ENCODE peak calls at places on chromosome 3, in four cellular contexts. I is NCI-H524, T is left cardiac atrium, L is progenitor cell of endocrine pancreas. F is an unnamed sample.

GRCh38 chr3:5388091-5388490 is 200.6 kb downstream of the EDEM1 start:
- DNase-seq in I (no peak), T (no peak), L (no peak), F (no peak)

GRCh38 chr3:196093271-196094111 is 11.6 kb upstream of the TFRC start:
- DNase-seq in I (peak), T (no peak), L (no peak), F (no peak)

GRCh38 chr3:72810659-72811434 is 37.4 kb downstream of the SHQ1 start:
- DNase-seq in I (no peak), T (no peak), L (no peak), F (no peak)

GRCh38 chr3:184167786-184168185 is 6.9 kb upstream of the AP2M1 start:
- DNase-seq in I (no peak), T (no peak), L (no peak), F (no peak)

GRCh38 chr3:4981688-4982494 is 2.7 kb downstream of the BHLHE40 start:
- DNase-seq in I (peak), T (no peak), L (no peak), F (no peak)

GRCh38 chr3:154229217-154229590 is 95.1 kb downstream of the DHX36 start:
- DNase-seq in I (no peak), T (no peak), L (no peak), F (no peak)

GRCh38 chr3:172047567-172048115 is 8.3 kb downstream of the FNDC3B start:
- DNase-seq in I (no peak), T (no peak), L (no peak), F (no peak)

GRCh38 chr3:183031826-183032225 is 51.5 kb upstream of the DCUN1D1 start:
- DNase-seq in I (no peak), T (no peak), L (no peak), F (no peak)

GRCh38 chr3:71488391-71488809 is 95.1 kb downstream of the FOXP1 start:
- DNase-seq in I (peak), T (no peak), L (no peak), F (no peak)

GRCh38 chr3:110925804-110926203 is 145.8 kb upstream of the NECTIN3 start:
- DNase-seq in I (no peak), T (no peak), L (no peak), F (no peak)

GRCh38 chr3:13011369-13012227 is 61.6 kb downstream of the IQSEC1 start:
- DNase-seq in I (peak), T (no peak), L (no peak), F (peak)

GRCh38 chr3:177932346-177932745 is 603.9 kb upstream of the KCNMB2 start:
- DNase-seq in I (no peak), T (no peak), L (no peak), F (no peak)

GRCh38 chr3:482479-482878 is 285.9 kb downstream of the CHL1 start:
- DNase-seq in I (no peak), T (peak), L (no peak), F (peak)

GRCh38 chr3:38579551-38580449 is 69.7 kb downstream of the SCN5A start:
- DNase-seq in I (no peak), T (peak), L (peak), F (no peak)

GRCh38 chr3:72295276-72295973 is 510.5 kb upstream of the PROK2 start:
- DNase-seq in I (no peak), T (no peak), L (no peak), F (no peak)

GRCh38 chr3:191372122-191372521 is 41.8 kb upstream of the UTS2B start:
- DNase-seq in I (no peak), T (no peak), L (no peak), F (no peak)

GRCh38 chr3:111739241-111739952 is 119.7 kb upstream of the PHLDB2 start:
- DNase-seq in I (no peak), T (no peak), L (no peak), F (no peak)

GRCh38 chr3:69115731-69116130 is 6.7 kb downstream of the LMOD3 start:
- DNase-seq in I (no peak), T (no peak), L (no peak), F (no peak)

GRCh38 chr3:188874576-188874975 is 297.2 kb upstream of the TPRG1 start:
- DNase-seq in I (no peak), T (no peak), L (no peak), F (no peak)

GRCh38 chr3:123818324-123818920 is 65.7 kb downstream of the MYLK start:
- DNase-seq in I (no peak), T (no peak), L (no peak), F (no peak)

GRCh38 chr3:149971403-149972075 is 844 bp upstream of the PFN2 start:
- DNase-seq in I (peak), T (peak), L (no peak), F (peak)

GRCh38 chr3:133840055-133840737 is 34.6 kb downstream of the SRPRB start:
- DNase-seq in I (no peak), T (no peak), L (no peak), F (no peak)

GRCh38 chr3:142065344-142065743 is 84.0 kb downstream of the TFDP2 start:
- DNase-seq in I (no peak), T (no peak), L (no peak), F (no peak)

GRCh38 chr3:53215816-53216215 is 40.0 kb downstream of the TKT start:
- DNase-seq in I (no peak), T (no peak), L (no peak), F (no peak)

GRCh38 chr3:145013931-145014330 is 1042.3 kb downstream of the DIPK2A start:
- DNase-seq in I (no peak), T (no peak), L (no peak), F (no peak)

GRCh38 chr3:188295876-188296275 is 141.9 kb downstream of the LPP start:
- DNase-seq in I (no peak), T (no peak), L (no peak), F (no peak)

GRCh38 chr3:24679429-24679828 is 184.8 kb upstream of the THRB start:
- DNase-seq in I (no peak), T (no peak), L (no peak), F (no peak)

GRCh38 chr3:105354429-105354828 is 12.3 kb upstream of the ALCAM start:
- DNase-seq in I (no peak), T (no peak), L (no peak), F (no peak)

GRCh38 chr3:134298281-134298680 is 47.6 kb upstream of the RYK start:
- DNase-seq in I (no peak), T (no peak), L (no peak), F (no peak)

GRCh38 chr3:169980055-169980454 is 13.4 kb downstream of the SEC62 start:
- DNase-seq in I (no peak), T (no peak), L (no peak), F (no peak)

GRCh38 chr3:156030735-156031134 is 89.6 kb upstream of the KCNAB1 start:
- DNase-seq in I (no peak), T (no peak), L (no peak), F (no peak)

GRCh38 chr3:14434105-14434504 is 31.7 kb downstream of the SLC6A6 start:
- DNase-seq in I (no peak), T (no peak), L (no peak), F (no peak)

GRCh38 chr3:95654567-95655362 is 1159.6 kb upstream of the EPHA6 start:
- DNase-seq in I (no peak), T (no peak), L (no peak), F (no peak)

GRCh38 chr3:152909180-152909883 is 74.4 kb downstream of the P2RY1 start:
- DNase-seq in I (no peak), T (peak), L (no peak), F (peak)

GRCh38 chr3:86733257-86733656 is 257.7 kb downstream of the VGLL3 start:
- DNase-seq in I (no peak), T (peak), L (no peak), F (no peak)

GRCh38 chr3:38960953-38961622 is 90.7 kb downstream of the SCN11A start:
- DNase-seq in I (peak), T (peak), L (peak), F (peak)